ENCODE peak calls at places on chromosomes 13 and 19, in eight cellular contexts. One of them, this sample, is unnamed.

GRCh38 chr13:29543230-29544215 is 52.0 kb downstream of the SLC7A1 start:
- DNase-seq in GM23248: peak; percentile 39
- DNase-seq in lower lobe of right lung: no peak
- DNase-seq in left ventricle myocardium inferior: no peak
- DNase-seq in thoracic aorta: no peak
- DNase-seq in heart left ventricle: no peak
- DNase-seq in tibial nerve: no peak
- DNase-seq in colonic mucosa: peak; percentile 29
- DNase-seq in this sample: no peak

GRCh38 chr13:28533049-28533436 is 38.1 kb upstream of the FLT1 start:
- DNase-seq in GM23248: no peak
- DNase-seq in lower lobe of right lung: no peak
- DNase-seq in left ventricle myocardium inferior: no peak
- DNase-seq in thoracic aorta: no peak
- DNase-seq in heart left ventricle: no peak
- DNase-seq in tibial nerve: no peak
- DNase-seq in colonic mucosa: no peak
- DNase-seq in this sample: no peak

GRCh38 chr19:33290956-33291622 is 11.2 kb downstream of the CEBPA start:
- DNase-seq in GM23248: peak; percentile 15
- DNase-seq in lower lobe of right lung: peak; percentile 65
- DNase-seq in left ventricle myocardium inferior: no peak
- DNase-seq in thoracic aorta: no peak
- DNase-seq in heart left ventricle: no peak
- DNase-seq in tibial nerve: no peak
- DNase-seq in colonic mucosa: peak; percentile 86
- DNase-seq in this sample: peak; percentile 62

GRCh38 chr13:26971990-26972888 is 199.4 kb downstream of the USP12 start:
- DNase-seq in GM23248: peak; percentile 40
- DNase-seq in lower lobe of right lung: peak; percentile 60
- DNase-seq in left ventricle myocardium inferior: no peak
- DNase-seq in thoracic aorta: no peak
- DNase-seq in heart left ventricle: no peak
- DNase-seq in tibial nerve: no peak
- DNase-seq in colonic mucosa: peak; percentile 85
- DNase-seq in this sample: peak; percentile 76

GRCh38 chr13:101624210-101624922 is 171.9 kb downstream of the ITGBL1 start:
- DNase-seq in GM23248: no peak
- DNase-seq in lower lobe of right lung: no peak
- DNase-seq in left ventricle myocardium inferior: no peak
- DNase-seq in thoracic aorta: no peak
- DNase-seq in heart left ventricle: no peak
- DNase-seq in tibial nerve: no peak
- DNase-seq in colonic mucosa: no peak
- DNase-seq in this sample: peak; percentile 0

GRCh38 chr13:109680288-109680687 is 106.1 kb downstream of the IRS2 start:
- DNase-seq in GM23248: no peak
- DNase-seq in lower lobe of right lung: no peak
- DNase-seq in left ventricle myocardium inferior: no peak
- DNase-seq in thoracic aorta: no peak
- DNase-seq in heart left ventricle: no peak
- DNase-seq in tibial nerve: no peak
- DNase-seq in colonic mucosa: no peak
- DNase-seq in this sample: no peak

GRCh38 chr19:8306235-8307054 is 1.7 kb downstream of the CD320 start:
- DNase-seq in GM23248: no peak
- DNase-seq in lower lobe of right lung: peak; percentile 42
- DNase-seq in left ventricle myocardium inferior: no peak
- DNase-seq in thoracic aorta: no peak
- DNase-seq in heart left ventricle: peak; percentile 21
- DNase-seq in tibial nerve: peak; percentile 4
- DNase-seq in colonic mucosa: peak; percentile 55
- DNase-seq in this sample: peak; percentile 42

GRCh38 chr13:31372454-31372853 is 172.7 kb downstream of the B3GLCT start:
- DNase-seq in GM23248: no peak
- DNase-seq in lower lobe of right lung: no peak
- DNase-seq in left ventricle myocardium inferior: no peak
- DNase-seq in thoracic aorta: no peak
- DNase-seq in heart left ventricle: no peak
- DNase-seq in tibial nerve: no peak
- DNase-seq in colonic mucosa: no peak
- DNase-seq in this sample: peak; percentile 43

GRCh38 chr19:7541828-7542443 is 6.4 kb downstream of the PNPLA6 start:
- DNase-seq in GM23248: no peak
- DNase-seq in lower lobe of right lung: no peak
- DNase-seq in left ventricle myocardium inferior: no peak
- DNase-seq in thoracic aorta: no peak
- DNase-seq in heart left ventricle: no peak
- DNase-seq in tibial nerve: no peak
- DNase-seq in colonic mucosa: no peak
- DNase-seq in this sample: no peak

GRCh38 chr13:51564671-51565070 is 19.6 kb upstream of the WDFY2 start:
- DNase-seq in GM23248: no peak
- DNase-seq in lower lobe of right lung: no peak
- DNase-seq in left ventricle myocardium inferior: no peak
- DNase-seq in thoracic aorta: no peak
- DNase-seq in heart left ventricle: no peak
- DNase-seq in tibial nerve: no peak
- DNase-seq in colonic mucosa: no peak
- DNase-seq in this sample: no peak

GRCh38 chr13:65999441-65999840 is 1230.7 kb downstream of the PCDH9 start:
- DNase-seq in GM23248: no peak
- DNase-seq in lower lobe of right lung: no peak
- DNase-seq in left ventricle myocardium inferior: no peak
- DNase-seq in thoracic aorta: no peak
- DNase-seq in heart left ventricle: no peak
- DNase-seq in tibial nerve: no peak
- DNase-seq in colonic mucosa: no peak
- DNase-seq in this sample: no peak

GRCh38 chr19:44640518-44640917 is 3.2 kb upstream of the PVR start:
- DNase-seq in GM23248: peak; percentile 71
- DNase-seq in lower lobe of right lung: no peak
- DNase-seq in left ventricle myocardium inferior: no peak
- DNase-seq in thoracic aorta: no peak
- DNase-seq in heart left ventricle: peak; percentile 39
- DNase-seq in tibial nerve: no peak
- DNase-seq in colonic mucosa: no peak
- DNase-seq in this sample: no peak

GRCh38 chr19:35451278-35452096 is 3.4 kb downstream of the FFAR2 start:
- DNase-seq in GM23248: no peak
- DNase-seq in lower lobe of right lung: no peak
- DNase-seq in left ventricle myocardium inferior: no peak
- DNase-seq in thoracic aorta: no peak
- DNase-seq in heart left ventricle: no peak
- DNase-seq in tibial nerve: no peak
- DNase-seq in colonic mucosa: no peak
- DNase-seq in this sample: no peak

GRCh38 chr19:35153701-35154534 is 617 bp upstream of the FXYD5 start:
- DNase-seq in GM23248: peak; percentile 75
- DNase-seq in lower lobe of right lung: peak; percentile 68
- DNase-seq in left ventricle myocardium inferior: no peak
- DNase-seq in thoracic aorta: no peak
- DNase-seq in heart left ventricle: no peak
- DNase-seq in tibial nerve: no peak
- DNase-seq in colonic mucosa: peak; percentile 50
- DNase-seq in this sample: peak; percentile 90

GRCh38 chr13:24076636-24077035 is 83.9 kb upstream of the SPATA13 start:
- DNase-seq in GM23248: no peak
- DNase-seq in lower lobe of right lung: no peak
- DNase-seq in left ventricle myocardium inferior: no peak
- DNase-seq in thoracic aorta: no peak
- DNase-seq in heart left ventricle: no peak
- DNase-seq in tibial nerve: no peak
- DNase-seq in colonic mucosa: no peak
- DNase-seq in this sample: no peak

GRCh38 chr19:29526730-29527499 is 1.1 kb downstream of the VSTM2B start:
- DNase-seq in GM23248: peak; percentile 23
- DNase-seq in lower lobe of right lung: no peak
- DNase-seq in left ventricle myocardium inferior: no peak
- DNase-seq in thoracic aorta: no peak
- DNase-seq in heart left ventricle: no peak
- DNase-seq in tibial nerve: no peak
- DNase-seq in colonic mucosa: no peak
- DNase-seq in this sample: peak; percentile 85

GRCh38 chr13:26324867-26325266 is 70.9 kb downstream of the CDK8 start:
- DNase-seq in GM23248: no peak
- DNase-seq in lower lobe of right lung: no peak
- DNase-seq in left ventricle myocardium inferior: no peak
- DNase-seq in thoracic aorta: no peak
- DNase-seq in heart left ventricle: no peak
- DNase-seq in tibial nerve: no peak
- DNase-seq in colonic mucosa: no peak
- DNase-seq in this sample: no peak

GRCh38 chr19:6060600-6061391 is 49.5 kb downstream of the RFX2 start:
- DNase-seq in GM23248: peak; percentile 71
- DNase-seq in lower lobe of right lung: no peak
- DNase-seq in left ventricle myocardium inferior: no peak
- DNase-seq in thoracic aorta: no peak
- DNase-seq in heart left ventricle: no peak
- DNase-seq in tibial nerve: no peak
- DNase-seq in colonic mucosa: peak; percentile 32
- DNase-seq in this sample: peak; percentile 49

GRCh38 chr13:66154981-66155380 is 1075.2 kb downstream of the PCDH9 start:
- DNase-seq in GM23248: no peak
- DNase-seq in lower lobe of right lung: no peak
- DNase-seq in left ventricle myocardium inferior: no peak
- DNase-seq in thoracic aorta: no peak
- DNase-seq in heart left ventricle: no peak
- DNase-seq in tibial nerve: no peak
- DNase-seq in colonic mucosa: no peak
- DNase-seq in this sample: no peak

GRCh38 chr19:31378404-31378803 is 29.2 kb upstream of the TSHZ3 start:
- DNase-seq in GM23248: peak; percentile 90
- DNase-seq in lower lobe of right lung: no peak
- DNase-seq in left ventricle myocardium inferior: peak; percentile 44
- DNase-seq in thoracic aorta: no peak
- DNase-seq in heart left ventricle: peak; percentile 60
- DNase-seq in tibial nerve: peak; percentile 24
- DNase-seq in colonic mucosa: peak; percentile 27
- DNase-seq in this sample: no peak

GRCh38 chr19:57171551-57172081 is 4.3 kb upstream of the DUXA start:
- DNase-seq in GM23248: peak; percentile 74
- DNase-seq in lower lobe of right lung: peak; percentile 49
- DNase-seq in left ventricle myocardium inferior: peak; percentile 31
- DNase-seq in thoracic aorta: no peak
- DNase-seq in heart left ventricle: peak; percentile 64
- DNase-seq in tibial nerve: peak; percentile 15
- DNase-seq in colonic mucosa: peak; percentile 32
- DNase-seq in this sample: peak; percentile 89
- H3K4me3 ChIP-seq in GM23248: peak overlapping the region; percentile 65
- H3K4me3 ChIP-seq in lower lobe of right lung: peak overlapping the region; percentile 39
- H3K4me3 ChIP-seq in left ventricle myocardium inferior: peak overlapping the region; percentile 62
- H3K4me3 ChIP-seq in thoracic aorta: peak overlapping the region; percentile 72
- H3K4me3 ChIP-seq in heart left ventricle: peak overlapping the region; percentile 59
- H3K4me3 ChIP-seq in tibial nerve: peak overlapping the region; percentile 47
- H3K4me3 ChIP-seq in colonic mucosa: no peak overlapping the region
- H3K4me3 ChIP-seq in this sample: peak overlapping the region; percentile 30

DNA sequence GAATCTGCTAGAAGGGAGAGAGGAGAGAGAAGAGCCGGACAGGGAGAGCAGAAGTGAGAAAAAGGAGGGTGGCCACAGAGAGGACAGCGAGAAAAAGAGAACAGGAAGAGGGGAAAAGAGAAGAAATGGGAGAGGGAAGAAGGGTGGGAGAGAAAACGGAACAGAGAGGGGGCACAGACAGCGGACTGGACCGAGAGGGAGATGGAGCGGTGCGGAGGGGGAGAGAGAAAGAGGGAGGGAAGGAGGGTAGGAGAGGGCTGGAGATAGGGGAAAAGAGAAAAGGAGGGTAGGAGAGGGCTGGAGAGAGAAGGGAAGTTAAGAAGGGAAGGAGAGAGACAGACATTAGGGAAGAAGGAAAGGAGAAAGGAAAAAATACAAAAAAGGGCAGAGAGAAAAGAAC is 12.1 kb upstream of the GARIN5A start:
- DNase-seq in GM23248: no peak
- DNase-seq in lower lobe of right lung: no peak
- DNase-seq in left ventricle myocardium inferior: no peak
- DNase-seq in thoracic aorta: no peak
- DNase-seq in heart left ventricle: no peak
- DNase-seq in tibial nerve: no peak
- DNase-seq in colonic mucosa: no peak
- DNase-seq in this sample: no peak
- H3K27me3 ChIP-seq in GM23248: peaks cover 13% of the 10 kb centered on the region
- H3K27me3 ChIP-seq in lower lobe of right lung: peaks cover 6% of the 10 kb centered on the region
- H3K27me3 ChIP-seq in left ventricle myocardium inferior: peaks cover 6% of the 10 kb centered on the region
- H3K27me3 ChIP-seq in thoracic aorta: no peaks in the 10 kb centered on the region
- H3K27me3 ChIP-seq in heart left ventricle: no peaks in the 10 kb centered on the region
- H3K27me3 ChIP-seq in tibial nerve: peaks cover 56% of the 10 kb centered on the region
- H3K27me3 ChIP-seq in colonic mucosa: no peaks in the 10 kb centered on the region
- H3K27me3 ChIP-seq in this sample: peaks cover 51% of the 10 kb centered on the region

DNA sequence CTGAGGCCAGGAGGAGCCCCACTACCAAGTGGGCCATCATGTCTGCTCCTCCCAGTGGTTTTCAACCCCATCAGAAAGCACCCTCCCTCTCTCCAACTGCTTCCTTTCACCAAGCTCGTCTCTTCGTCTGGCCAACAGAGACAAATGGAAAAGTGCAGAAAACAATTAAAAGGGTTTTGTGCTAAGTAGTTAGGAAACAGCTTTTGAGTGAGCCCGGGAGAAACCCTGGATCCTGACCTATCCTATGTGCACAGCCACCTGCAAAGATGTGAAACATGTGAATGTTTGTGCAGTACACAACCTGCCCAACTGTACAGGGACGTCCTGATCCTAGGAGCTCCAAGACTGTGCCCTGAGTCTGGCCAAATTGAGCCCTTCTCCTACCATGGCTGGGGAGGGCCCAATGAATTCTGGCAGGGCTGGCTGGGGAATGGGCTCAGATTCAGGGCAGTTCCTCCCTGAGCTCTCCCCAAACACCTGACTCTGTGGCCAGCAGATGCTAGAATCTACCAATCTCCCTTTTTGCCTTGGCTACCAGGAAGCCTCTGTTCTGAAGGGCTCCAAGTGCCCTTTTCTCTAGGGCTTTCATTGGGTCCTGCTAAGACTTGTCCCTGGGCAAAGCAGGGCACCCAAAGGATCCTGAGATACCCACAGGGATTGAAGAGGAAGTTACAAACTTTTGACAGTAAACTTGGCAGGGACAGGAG is 7.9 kb downstream of the TLE5 start:
- DNase-seq in GM23248: no peak
- DNase-seq in lower lobe of right lung: no peak
- DNase-seq in left ventricle myocardium inferior: no peak
- DNase-seq in thoracic aorta: no peak
- DNase-seq in heart left ventricle: no peak
- DNase-seq in tibial nerve: no peak
- DNase-seq in colonic mucosa: no peak
- DNase-seq in this sample: no peak
- H3K36me3 ChIP-seq in GM23248: peaks cover 16% of the 10 kb centered on the region
- H3K36me3 ChIP-seq in lower lobe of right lung: peaks cover 72% of the 10 kb centered on the region
- H3K36me3 ChIP-seq in left ventricle myocardium inferior: peaks cover 63% of the 10 kb centered on the region
- H3K36me3 ChIP-seq in thoracic aorta: peaks cover 42% of the 10 kb centered on the region
- H3K36me3 ChIP-seq in heart left ventricle: peaks cover 69% of the 10 kb centered on the region
- H3K36me3 ChIP-seq in tibial nerve: no peaks in the 10 kb centered on the region
- H3K36me3 ChIP-seq in colonic mucosa: peaks cover 11% of the 10 kb centered on the region
- H3K36me3 ChIP-seq in this sample: peaks cover 8% of the 10 kb centered on the region

DNA sequence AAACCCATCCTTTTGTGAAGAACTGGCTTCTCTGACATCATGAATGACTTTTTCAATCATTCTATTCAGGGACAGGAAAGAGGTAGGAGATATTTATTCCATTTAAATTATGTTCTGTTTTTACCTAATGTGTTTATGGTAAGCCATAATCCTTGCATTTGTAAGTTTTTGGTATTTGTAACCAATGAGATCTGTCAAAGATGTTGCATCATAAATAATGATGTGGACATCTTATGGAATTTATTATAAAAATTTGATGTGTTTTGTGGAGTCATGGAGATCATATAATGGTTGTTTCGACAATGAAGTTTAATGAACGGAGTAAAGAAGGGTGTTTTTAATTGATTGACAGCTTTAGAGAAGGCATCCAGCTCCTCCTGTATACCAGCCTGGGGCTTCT is 67.6 kb downstream of the LMO7 start:
- DNase-seq in GM23248: no peak
- DNase-seq in lower lobe of right lung: no peak
- DNase-seq in left ventricle myocardium inferior: no peak
- DNase-seq in thoracic aorta: no peak
- DNase-seq in heart left ventricle: no peak
- DNase-seq in tibial nerve: no peak
- DNase-seq in colonic mucosa: no peak
- DNase-seq in this sample: no peak
- H3K4me3 ChIP-seq in GM23248: no peak overlapping the region
- H3K4me3 ChIP-seq in lower lobe of right lung: no peak overlapping the region
- H3K4me3 ChIP-seq in left ventricle myocardium inferior: no peak overlapping the region
- H3K4me3 ChIP-seq in thoracic aorta: no peak overlapping the region
- H3K4me3 ChIP-seq in heart left ventricle: no peak overlapping the region
- H3K4me3 ChIP-seq in tibial nerve: no peak overlapping the region
- H3K4me3 ChIP-seq in colonic mucosa: no peak overlapping the region
- H3K4me3 ChIP-seq in this sample: no peak overlapping the region

This sample was measured in H7.